ENCODE peak calls at places on chromosomes 2 and 18, in four cellular contexts. T is OCI-LY7, Q is GM23248, B is hepatocyte. M is an unnamed sample.

GRCh38 chr2:118923371-118923770 is 18.6 kb upstream of the MARCO start:
- DNase-seq in T (no peak), Q (no peak), B (no peak), M (no peak)

GRCh38 chr2:128622371-128622770 is 303.7 kb upstream of the HS6ST1 start:
- DNase-seq in T (no peak), Q (no peak), B (no peak), M (no peak)

GRCh38 chr2:53543083-53543482 is 224.5 kb upstream of the CHAC2 start:
- DNase-seq in T (no peak), Q (no peak), B (no peak), M (no peak)

GRCh38 chr2:28979041-28979440 is 2.1 kb upstream of the TOGARAM2 start:
- DNase-seq in T (no peak), Q (no peak), B (no peak), M (no peak)

GRCh38 chr2:170816499-170817246 is at the start of gene GAD1:
- DNase-seq in T (no peak), Q (peak), B (peak), M (peak)

GRCh38 chr2:164920430-164920829 is 34.9 kb downstream of the SLC38A11 start:
- DNase-seq in T (no peak), Q (peak), B (peak), M (no peak)

GRCh38 chr2:160892204-160892603 is 268.0 kb upstream of the TANK start:
- DNase-seq in T (no peak), Q (no peak), B (no peak), M (no peak)

GRCh38 chr2:199302851-199303250 is 154.9 kb downstream of the SATB2 start:
- DNase-seq in T (no peak), Q (peak), B (no peak), M (no peak)

GRCh38 chr18:44507729-44508325 is 172.9 kb upstream of the SETBP1 start:
- DNase-seq in T (peak), Q (no peak), B (no peak), M (no peak)

GRCh38 chr18:49588171-49588570 is 26.3 kb downstream of the LIPG start:
- DNase-seq in T (no peak), Q (no peak), B (no peak), M (no peak)

GRCh38 chr18:37452015-37452414 is 113.6 kb downstream of the CELF4 start:
- DNase-seq in T (no peak), Q (no peak), B (no peak), M (no peak)

GRCh38 chr2:235670974-235671787 is 177.3 kb downstream of the AGAP1 start:
- DNase-seq in T (no peak), Q (no peak), B (peak), M (peak)

GRCh38 chr2:12675352-12675795 is 41.4 kb upstream of the TRIB2 start:
- DNase-seq in T (no peak), Q (peak), B (peak), M (no peak)

GRCh38 chr2:106284255-106284654 is 90.2 kb upstream of the UXS1 start:
- DNase-seq in T (no peak), Q (no peak), B (no peak), M (no peak)

DNA sequence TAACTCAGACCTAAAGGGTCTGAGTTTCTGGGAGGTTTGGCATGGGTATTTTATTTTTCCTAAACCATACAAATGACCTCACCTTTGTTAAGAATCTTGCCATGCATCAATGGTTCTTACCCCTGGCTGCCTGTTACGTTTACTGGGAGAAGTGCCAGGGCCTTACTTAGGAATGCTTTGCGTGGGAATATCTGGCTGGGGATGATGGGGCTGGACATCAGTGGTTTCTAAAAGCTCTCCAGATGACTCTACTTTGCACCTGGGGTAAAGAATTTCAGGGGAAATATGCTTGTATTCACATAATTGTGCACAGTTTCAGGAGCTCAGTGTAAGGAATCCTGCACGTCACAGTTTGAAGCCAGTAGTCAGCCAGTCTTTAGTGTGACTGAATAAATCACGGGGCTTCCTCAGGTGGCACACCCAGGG is 18.2 kb upstream of the DAW1 start:
- DNase-seq in T (no peak), Q (peak), B (peak), M (no peak)
- TF ChIP-seq EZH2phosphoT487 in T (no peak), Q (no peak), B (no peak), M (no peak)

GRCh38 chr18:34932363-34932762 is 108.8 kb upstream of the MAPRE2 start:
- DNase-seq in T (no peak), Q (no peak), B (no peak), M (no peak)

GRCh38 chr18:34928068-34928753 is 113.0 kb upstream of the MAPRE2 start:
- DNase-seq in T (no peak), Q (no peak), B (peak), M (peak)

GRCh38 chr18:34929336-34929780 is 111.9 kb upstream of the MAPRE2 start:
- DNase-seq in T (no peak), Q (peak), B (peak), M (no peak)

GRCh38 chr18:34926683-34927082 is 114.5 kb upstream of the MAPRE2 start:
- DNase-seq in T (no peak), Q (no peak), B (no peak), M (no peak)

DNA sequence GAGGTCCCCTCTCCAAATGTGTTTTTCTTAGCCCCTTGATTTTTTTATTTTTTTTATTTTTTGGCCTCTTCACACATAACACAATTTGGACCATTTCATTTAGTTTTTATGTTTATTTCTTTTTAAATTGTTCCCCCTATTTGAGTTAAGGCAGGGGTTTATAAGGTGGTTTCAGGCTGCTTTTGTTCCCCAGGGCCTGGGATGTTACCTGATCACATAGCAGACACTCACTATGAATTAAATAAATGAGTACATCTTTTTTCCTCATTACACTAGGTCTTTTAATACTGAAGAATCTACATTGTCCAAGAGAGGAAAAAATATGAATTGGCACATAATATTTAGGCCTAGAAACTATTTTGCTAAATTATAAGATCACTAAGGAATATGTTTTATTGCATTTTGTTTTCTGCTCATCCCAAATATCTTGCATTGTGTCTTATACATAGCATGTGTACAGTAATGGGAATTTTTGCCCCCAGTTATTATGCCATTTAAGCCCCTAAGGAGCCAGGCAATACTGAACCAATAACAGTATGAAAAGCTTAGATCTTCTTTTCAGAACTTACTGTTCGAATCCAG is 112.4 kb upstream of the MAPRE2 start:
- DNase-seq in T (no peak), Q (no peak), B (no peak), M (no peak)
- H3K27ac ChIP-seq in T (no peak), Q (no peak), B (peak), M (no peak)

DNA sequence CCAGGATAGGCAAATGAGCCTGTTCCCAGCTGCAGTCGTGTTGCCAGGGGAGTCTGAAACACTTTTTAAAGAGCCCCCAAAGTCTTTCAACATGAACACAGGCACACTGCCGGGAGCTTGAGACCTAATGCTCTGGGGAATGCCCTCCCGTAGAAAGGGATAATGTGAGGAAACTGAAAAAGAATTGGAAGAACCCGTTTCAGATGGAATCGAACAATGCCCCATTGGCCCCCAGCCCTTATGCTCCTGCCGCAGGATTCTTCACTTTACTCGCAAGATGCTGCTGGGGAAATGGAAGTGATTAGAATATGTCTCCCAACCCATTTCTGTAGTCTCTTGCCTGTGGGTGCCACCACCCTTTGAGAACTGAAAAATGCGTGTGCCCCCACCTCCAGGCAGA is 136.3 kb upstream of the GATA6 start:
- DNase-seq in T (no peak), Q (no peak), B (no peak), M (no peak)
- H3K4me3 ChIP-seq in T (no peak), Q (no peak), B (no peak), M (no peak)

GRCh38 chr18:55053976-55054375 is 94.7 kb upstream of the CCDC68 start:
- DNase-seq in T (no peak), Q (peak), B (no peak), M (no peak)

GRCh38 chr18:55048892-55049291 is 89.6 kb upstream of the CCDC68 start:
- DNase-seq in T (no peak), Q (peak), B (no peak), M (no peak)

GRCh38 chr18:55054591-55054990 is 95.3 kb upstream of the CCDC68 start:
- DNase-seq in T (no peak), Q (peak), B (no peak), M (no peak)
- TF ChIP-seq EZH2phosphoT487 in T (no peak), Q (no peak), B (no peak), M (no peak)

GRCh38 chr2:30732376-30732775 is 74.9 kb downstream of the CAPN13 start:
- DNase-seq in T (no peak), Q (no peak), B (no peak), M (no peak)

GRCh38 chr2:30731706-30732105 is 75.5 kb downstream of the CAPN13 start:
- DNase-seq in T (no peak), Q (no peak), B (no peak), M (no peak)

GRCh38 chr2:30732876-30733275 is 74.4 kb downstream of the CAPN13 start:
- DNase-seq in T (no peak), Q (no peak), B (no peak), M (no peak)

GRCh38 chr2:30736461-30737325 is 70.6 kb downstream of the CAPN13 start:
- DNase-seq in T (no peak), Q (no peak), B (no peak), M (no peak)

DNA sequence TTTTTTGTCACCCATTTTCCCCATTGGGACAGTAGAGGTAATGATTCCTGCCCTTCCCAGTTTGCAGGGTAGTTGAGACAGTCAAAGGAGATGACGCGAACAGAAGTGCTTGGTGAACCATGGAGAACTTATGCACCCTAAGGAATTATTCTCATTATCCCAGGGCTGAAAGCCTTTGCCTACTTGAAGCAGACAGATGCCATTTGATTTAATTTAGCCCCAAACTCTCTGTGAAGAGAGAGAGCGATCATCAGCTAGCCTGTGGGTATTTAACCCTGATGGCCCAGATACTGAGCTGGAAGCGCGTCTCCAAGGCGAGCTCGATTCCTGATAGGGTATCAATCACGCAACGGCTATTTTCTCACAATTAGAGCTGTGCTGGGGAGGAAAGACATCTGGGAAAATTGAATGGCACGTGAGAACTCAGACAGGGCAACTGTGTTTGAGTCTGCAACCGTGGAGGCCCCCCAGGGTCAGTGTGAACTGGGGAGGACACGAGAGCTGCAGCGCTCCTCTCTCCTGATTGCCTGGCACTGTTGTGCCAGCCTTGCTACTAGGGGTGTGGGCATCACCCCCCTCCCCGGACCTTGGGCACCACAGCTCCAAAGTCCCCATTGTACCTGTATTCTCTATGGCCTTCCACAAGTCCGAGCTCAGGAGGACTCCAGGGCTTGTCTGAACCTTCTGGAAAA is 73.3 kb downstream of the CAPN13 start:
- DNase-seq in T (no peak), Q (no peak), B (no peak), M (no peak)
- H3K27ac ChIP-seq in T (no peak), Q (no peak), B (no peak), M (no peak)

DNA sequence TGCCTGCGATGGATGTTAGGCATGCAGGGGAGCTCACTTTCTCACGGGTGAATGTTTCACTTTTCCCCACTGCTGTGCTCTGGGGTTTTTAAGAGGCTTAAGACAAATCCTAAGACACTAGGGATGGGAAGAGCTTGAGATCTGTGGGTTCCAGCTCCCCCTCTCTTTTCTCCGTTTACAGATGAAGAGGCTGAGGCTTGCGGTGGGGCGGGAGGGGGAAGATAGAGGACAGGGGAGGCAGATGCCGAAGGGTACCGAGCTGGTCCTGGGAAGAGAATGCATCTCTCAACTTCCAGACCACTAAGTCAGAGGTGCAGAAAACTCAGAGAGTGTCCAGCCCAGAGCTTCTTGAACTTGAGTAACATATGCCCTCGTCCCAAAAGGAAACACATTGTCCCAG is 8.2 kb upstream of the ATOH8 start:
- DNase-seq in T (no peak), Q (no peak), B (no peak), M (no peak)
- H3K4me3 ChIP-seq in T (no peak), Q (peak), B (no peak), M (no peak)

DNA sequence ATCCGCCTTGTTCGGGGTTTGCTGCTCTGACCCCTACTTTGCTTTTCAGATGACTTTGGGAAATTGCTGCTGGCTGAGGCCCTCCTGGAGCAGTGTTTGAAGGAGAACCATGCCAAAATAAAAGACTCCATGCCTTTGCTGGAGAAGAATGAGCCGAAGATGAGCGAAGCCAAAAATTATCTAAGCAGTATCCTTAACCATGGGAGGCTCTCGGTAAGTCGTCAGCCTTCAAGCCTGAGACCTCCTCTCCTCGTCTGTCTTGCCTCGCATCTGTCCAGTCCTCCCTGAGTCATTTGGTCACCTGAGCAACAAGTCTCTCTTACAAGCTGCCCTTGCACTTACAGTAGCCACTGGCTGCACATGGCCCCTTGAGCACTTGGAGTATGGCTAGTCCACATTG is 34.7 kb upstream of the MCFD2 start:
- DNase-seq in T (no peak), Q (peak), B (no peak), M (no peak)
- TF ChIP-seq EZH2phosphoT487 in T (no peak), Q (no peak), B (no peak), M (no peak)

GRCh38 chr2:108243566-108243965 is 3.8 kb downstream of the SULT1C3 start:
- DNase-seq in T (no peak), Q (peak), B (no peak), M (no peak)
- H3K27ac ChIP-seq in T (no peak), Q (peak), B (no peak), M (no peak)

GRCh38 chr2:237952851-237953250 is 14.0 kb upstream of the UBE2F start:
- DNase-seq in T (no peak), Q (no peak), B (no peak), M (no peak)

GRCh38 chr2:237961637-237962036 is 5.2 kb upstream of the UBE2F start:
- DNase-seq in T (no peak), Q (no peak), B (no peak), M (no peak)

GRCh38 chr2:237951878-237952277 is 14.9 kb upstream of the UBE2F start:
- DNase-seq in T (no peak), Q (no peak), B (no peak), M (no peak)

GRCh38 chr2:237955640-237956401 is 11.0 kb upstream of the UBE2F start:
- DNase-seq in T (no peak), Q (peak), B (peak), M (peak)

GRCh38 chr2:237956402-237956736 is 10.4 kb upstream of the UBE2F start:
- DNase-seq in T (no peak), Q (no peak), B (no peak), M (peak)
- H3K4me3 ChIP-seq in T (no peak), Q (peak), B (no peak), M (peak)

M was measured in GM23338.